ENCODE peak calls at places on chromosomes 16 and 17, in ten cellular contexts. Q is PC-9; A is esophagus squamous epithelium; T is heart right ventricle; Z is GM23338; P is K562; F is CD4-positive, alpha-beta memory T cell; C is IMR-90; B is gastrocnemius medialis; V is ovary. J is an unnamed sample.

GRCh38 chr17:63702223-63702577 is 2.3 kb upstream of the LIMD2 start:
- DNase-seq in Q (no peak), P (no peak), V (no peak), C (no peak), F (peak; percentile 68), Z (no peak), B (no peak), A (no peak), T (no peak), J (no peak)

GRCh38 chr16:11601911-11602310 is 15.2 kb upstream of the LITAF start:
- DNase-seq in C (no peak), T (no peak), F (no peak), A (no peak), Q (no peak), B (no peak), P (no peak), Z (no peak), V (no peak), J (no peak)

GRCh38 chr16:11597268-11597690 is 10.6 kb upstream of the LITAF start:
- DNase-seq in C (no peak), Q (peak; percentile 77), P (no peak), Z (no peak), V (no peak), A (no peak), T (no peak), F (no peak), B (no peak), J (no peak)

GRCh38 chr17:51595965-51596364 is 335.6 kb downstream of the UTP18 start:
- DNase-seq in B (no peak), F (no peak), Z (no peak), T (no peak), V (no peak), A (no peak), C (no peak), Q (no peak), P (no peak), J (no peak)

GRCh38 chr17:40309938-40310510 is 1.0 kb downstream of the RARA start:
- DNase-seq in C (no peak), P (no peak), Z (no peak), A (no peak), V (peak; percentile 8), B (no peak), T (no peak), F (no peak), Q (no peak), J (no peak)

GRCh38 chr17:28675980-28676379 is 14.0 kb downstream of the SUPT6H start:
- DNase-seq in A (no peak), T (no peak), F (no peak), B (no peak), C (no peak), Z (peak; percentile 33), Q (no peak), V (no peak), P (no peak), J (no peak)

GRCh38 chr16:51982715-51983680 is 563.9 kb downstream of the TOX3 start:
- DNase-seq in P (peak; percentile 20), V (no peak), C (peak; percentile 78), Z (peak; percentile 89), A (no peak), B (no peak), T (no peak), Q (no peak), F (peak; percentile 1), J (peak; percentile 11)

GRCh38 chr16:53745753-53746258 is 41.9 kb downstream of the FTO start:
- DNase-seq in P (peak; percentile 20), Z (peak; percentile 50), F (no peak), B (no peak), A (no peak), C (peak; percentile 62), T (no peak), Q (peak; percentile 95), V (no peak), J (no peak)

GRCh38 chr17:77867976-77868713 is 90.4 kb upstream of the TNRC6C start:
- DNase-seq in A (no peak), P (no peak), Z (no peak), V (no peak), Q (no peak), B (no peak), C (no peak), F (no peak), T (peak; percentile 5), J (no peak)

GRCh38 chr16:35188288-35189155 is 1729.1 kb downstream of the TP53TG3F start:
- DNase-seq in V (no peak), P (peak; percentile 7), C (no peak), Z (peak; percentile 8), Q (no peak), T (no peak), B (no peak), A (no peak), F (no peak), J (no peak)

GRCh38 chr16:63005356-63005755 is 969.1 kb upstream of the CDH8 start:
- DNase-seq in P (no peak), A (no peak), V (no peak), Q (no peak), Z (no peak), C (no peak), F (no peak), B (no peak), T (no peak), J (no peak)

GRCh38 chr17:42675984-42676423 is 790 bp downstream of the PLEKHH3 start:
- DNase-seq in B (no peak), P (peak; percentile 52), V (peak; percentile 63), C (peak; percentile 45), F (no peak), Q (no peak), T (peak; percentile 74), A (no peak), Z (peak; percentile 48), J (no peak)

GRCh38 chr17:72515291-72516065 is 394.7 kb downstream of the SOX9 start:
- DNase-seq in Z (no peak), B (no peak), Q (no peak), V (no peak), P (no peak), C (peak; percentile 65), F (no peak), T (no peak), A (no peak), J (no peak)

GRCh38 chr17:30555942-30556341 is 78.7 kb downstream of the GOSR1 start:
- DNase-seq in C (no peak), P (no peak), Z (no peak), B (no peak), T (no peak), A (no peak), F (no peak), V (no peak), Q (no peak), J (no peak)
- H3K27ac ChIP-seq in C (no peak overlapping the region), P (no peak overlapping the region), Z (no peak overlapping the region), B (no peak overlapping the region), T (no peak overlapping the region), A (no peak overlapping the region), F (no peak overlapping the region), V (no peak overlapping the region), Q (no peak overlapping the region), J (no peak overlapping the region)

GRCh38 chr17:50262001-50262794 is 12.1 kb upstream of the TMEM92 start:
- DNase-seq in V (no peak), T (no peak), P (peak; percentile 3), Q (peak; percentile 46), Z (no peak), F (no peak), A (no peak), B (no peak), C (no peak), J (no peak)

GRCh38 chr17:50265690-50266306 is 8.5 kb upstream of the TMEM92 start:
- DNase-seq in Z (no peak), P (peak; percentile 4), A (no peak), B (no peak), C (no peak), T (no peak), V (no peak), Q (peak; percentile 21), F (no peak), J (no peak)

GRCh38 chr17:50264263-50265113 is 9.8 kb upstream of the TMEM92 start:
- DNase-seq in P (peak; percentile 16), F (no peak), A (no peak), T (no peak), Z (peak; percentile 43), Q (peak; percentile 30), B (no peak), C (peak; percentile 51), V (peak; percentile 69), J (no peak)

GRCh38 chr17:50265212-50265611 is 9.1 kb upstream of the TMEM92 start:
- DNase-seq in P (no peak), V (no peak), A (no peak), C (no peak), Z (no peak), F (no peak), T (no peak), B (no peak), Q (no peak), J (no peak)

DNA sequence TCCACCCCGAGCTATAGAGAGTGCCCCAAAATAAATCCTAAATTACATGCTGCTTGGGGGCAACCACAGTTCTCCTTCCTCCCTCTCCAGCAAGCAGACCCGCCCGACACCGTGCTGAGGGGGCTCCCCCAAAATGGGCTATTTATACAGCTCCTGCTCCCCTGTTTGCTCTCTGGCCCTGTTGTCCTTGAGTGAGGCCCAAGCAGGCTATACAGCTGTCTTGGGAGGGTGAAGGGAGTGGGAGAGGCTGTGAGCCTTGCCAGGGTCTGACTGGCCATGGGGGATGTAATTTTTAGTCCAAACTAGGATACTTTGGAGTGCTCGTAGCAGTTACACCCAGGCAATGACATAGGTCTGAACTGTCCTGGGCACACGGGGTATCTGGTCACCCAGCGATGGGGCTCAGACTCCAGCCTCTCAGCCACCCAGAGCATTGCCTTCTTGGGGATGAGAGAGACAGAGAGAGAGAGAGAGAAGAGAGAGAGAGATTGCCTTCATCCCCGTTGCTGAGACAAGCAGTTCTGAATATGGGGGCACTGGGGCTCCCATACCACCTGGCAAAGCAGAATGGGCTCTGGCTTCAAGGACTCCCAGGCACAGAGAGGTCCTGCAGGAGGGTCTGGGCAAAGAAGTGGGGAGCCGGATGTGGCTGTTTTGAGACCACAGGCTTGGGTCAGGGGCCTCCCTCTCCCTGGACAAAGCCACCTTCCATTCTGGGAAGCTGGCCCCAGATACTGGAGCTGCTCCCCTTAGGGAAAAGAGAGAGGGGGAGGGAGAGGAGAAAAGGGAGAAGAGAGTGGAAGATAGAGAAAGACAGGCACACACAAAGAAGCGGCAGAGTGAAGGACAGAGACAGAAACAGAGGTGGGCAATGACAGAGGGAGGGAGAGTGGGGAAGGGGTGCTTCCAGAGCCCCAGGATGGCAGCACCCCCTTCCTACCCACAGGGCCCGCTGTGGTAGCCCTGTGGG is 10.7 kb upstream of the TMEM92 start:
- DNase-seq in A (no peak), C (no peak), F (no peak), B (no peak), Q (peak; percentile 21), T (no peak), P (peak; percentile 3), V (peak; percentile 64), Z (peak; percentile 62), J (no peak)
- H3K27ac ChIP-seq in A (peak overlapping the region; percentile 9), C (no peak overlapping the region), F (no peak overlapping the region), B (no peak overlapping the region), Q (no peak overlapping the region), T (no peak overlapping the region), P (no peak overlapping the region), V (peak overlapping the region; percentile 77), Z (no peak overlapping the region), J (no peak overlapping the region)

GRCh38 chr16:88702364-88703210 is 3.6 kb downstream of the RNF166 start:
- DNase-seq in B (no peak), T (no peak), P (no peak), V (no peak), F (peak; percentile 42), Q (no peak), A (no peak), Z (no peak), C (no peak), J (no peak)
- H3K27ac ChIP-seq in B (peak overlapping the region; percentile 72), T (peak overlapping the region; percentile 83), P (peak overlapping the region; percentile 25), V (no peak overlapping the region), F (peak overlapping the region; percentile 85), Q (no peak overlapping the region), A (peak overlapping the region; percentile 80), Z (no peak overlapping the region), C (no peak overlapping the region), J (peak overlapping the region; percentile 84)

GRCh38 chr17:8140413-8141029 is 11.7 kb downstream of the PER1 start:
- DNase-seq in P (no peak), C (no peak), B (no peak), A (no peak), T (no peak), V (peak; percentile 26), Q (no peak), Z (no peak), F (peak; percentile 14), J (no peak)
- H3K27ac ChIP-seq in P (no peak overlapping the region), C (no peak overlapping the region), B (peak overlapping the region; percentile 84), A (peak overlapping the region; percentile 94), T (no peak overlapping the region), V (no peak overlapping the region), Q (no peak overlapping the region), Z (no peak overlapping the region), F (no peak overlapping the region), J (no peak overlapping the region)

J was measured in caudate nucleus.